ENCODE peak calls at places on chromosomes 5 and 9, in six cellular contexts. S, K, J, M, Y and W are unnamed samples.

GRCh38 chr5:143976055-143976454 is 164.1 kb downstream of the HMHB1 start:
- DNase-seq in J (no peak), S (no peak), K (no peak), Y (peak; percentile 44), M (peak; percentile 30), W (no peak)

GRCh38 chr9:120579139-120579749 is 723 bp downstream of the CDK5RAP2 start:
- DNase-seq in J (no peak), Y (peak; percentile 49), M (no peak), S (no peak), K (no peak), W (no peak)

GRCh38 chr5:139207302-139208000 is 9.3 kb upstream of the SIL1 start:
- DNase-seq in Y (no peak), M (no peak), K (no peak), J (no peak), S (no peak), W (no peak)

GRCh38 chr9:78213696-78214095 is 22.2 kb upstream of the CEP78 start:
- DNase-seq in M (no peak), S (peak; percentile 10), K (peak; percentile 22), J (no peak), Y (peak; percentile 45), W (no peak)

GRCh38 chr9:35798658-35799366 is 7.4 kb downstream of the NPR2 start:
- DNase-seq in Y (peak; percentile 87), J (no peak), S (peak; percentile 31), M (peak; percentile 76), K (peak; percentile 40), W (no peak)

GRCh38 chr5:166074839-166075481 is 2216.5 kb upstream of the WWC1 start:
- DNase-seq in J (no peak), Y (no peak), S (no peak), M (no peak), K (no peak), W (no peak)

GRCh38 chr5:173412151-173412550 is 83.9 kb upstream of the STC2 start:
- DNase-seq in Y (no peak), M (no peak), S (no peak), K (no peak), J (no peak), W (no peak)

GRCh38 chr5:6482735-6483134 is 34.1 kb downstream of the UBE2QL1 start:
- DNase-seq in K (no peak), M (no peak), J (no peak), S (no peak), Y (no peak), W (no peak)

GRCh38 chr5:102893942-102894341 is 138.8 kb downstream of the PAM start:
- DNase-seq in J (no peak), S (no peak), M (no peak), K (no peak), Y (no peak), W (no peak)

GRCh38 chr9:19662213-19662612 is 126.6 kb downstream of the SLC24A2 start:
- DNase-seq in J (no peak), K (no peak), S (no peak), M (no peak), Y (no peak), W (no peak)

GRCh38 chr5:17216176-17216973 is 1.1 kb upstream of the BASP1 start:
- DNase-seq in K (peak; percentile 76), S (peak; percentile 79), J (no peak), M (peak; percentile 76), Y (peak; percentile 90), W (peak; percentile 93)

GRCh38 chr9:120876842-120877240 is at the start of gene PHF19:
- DNase-seq in M (no peak), Y (peak; percentile 71), S (no peak), J (no peak), K (no peak), W (peak; percentile 86)

GRCh38 chr5:170571331-170571731 is 67.5 kb downstream of the KCNIP1 start:
- DNase-seq in M (peak; percentile 52), S (peak; percentile 59), Y (peak; percentile 78), J (no peak), K (no peak), W (no peak)

GRCh38 chr9:93143830-93144530 is 9.9 kb upstream of the NINJ1 start:
- DNase-seq in J (peak; percentile 60), K (peak; percentile 66), Y (peak; percentile 34), S (no peak), M (no peak), W (peak; percentile 83)

GRCh38 chr5:76714771-76715483 is 999 bp upstream of the F2R start:
- DNase-seq in Y (peak; percentile 27), M (no peak), J (no peak), S (no peak), K (peak; percentile 68), W (peak; percentile 85)

GRCh38 chr9:95261890-95262289 is 55.6 kb downstream of the FANCC start:
- DNase-seq in M (peak; percentile 72), J (no peak), K (no peak), S (peak; percentile 66), Y (peak; percentile 13), W (no peak)

GRCh38 chr5:84378420-84378819 is 6.3 kb downstream of the EDIL3 start:
- DNase-seq in Y (peak; percentile 34), J (no peak), M (peak; percentile 90), K (no peak), S (peak; percentile 66), W (no peak)

GRCh38 chr5:82104872-82105271 is 133.0 kb downstream of the ATG10 start:
- DNase-seq in M (no peak), Y (no peak), K (no peak), S (no peak), J (no peak), W (no peak)

GRCh38 chr5:24606974-24607373 is 37.8 kb downstream of the CDH10 start:
- DNase-seq in K (no peak), J (no peak), S (no peak), Y (no peak), M (no peak), W (no peak)

GRCh38 chr9:126464694-126465441 is 138.2 kb downstream of the MVB12B start:
- DNase-seq in K (no peak), M (no peak), S (no peak), J (no peak), Y (no peak), W (peak; percentile 39)

GRCh38 chr5:142881076-142881466 is 110.9 kb downstream of the ARHGAP26 start:
- DNase-seq in Y (peak; percentile 91), K (no peak), M (peak; percentile 91), J (no peak), S (peak; percentile 85), W (peak; percentile 78)

GRCh38 chr5:172642046-172642409 is 965 bp downstream of the NEURL1B start:
- DNase-seq in J (no peak), M (peak; percentile 21), K (no peak), Y (peak; percentile 19), S (no peak), W (no peak)

GRCh38 chr5:169107316-169107715 is 193.6 kb downstream of the SLIT3 start:
- DNase-seq in Y (no peak), S (peak; percentile 51), M (no peak), K (no peak), J (no peak), W (no peak)

GRCh38 chr9:131271506-131271931 is 4.8 kb downstream of the FAM78A start:
- DNase-seq in J (no peak), K (no peak), M (no peak), Y (no peak), S (no peak), W (peak; percentile 75)

GRCh38 chr9:13900449-13900848 is 413.5 kb downstream of the NFIB start:
- DNase-seq in K (no peak), S (no peak), M (no peak), J (no peak), Y (no peak), W (no peak)

GRCh38 chr5:5017827-5018559 is 122.1 kb upstream of the ADAMTS16 start:
- DNase-seq in J (no peak), M (no peak), S (peak; percentile 32), K (no peak), Y (peak; percentile 95), W (no peak)

GRCh38 chr5:82147860-82148573 is 130.1 kb downstream of the RPS23 start:
- DNase-seq in Y (peak; percentile 73), J (no peak), M (peak; percentile 89), K (no peak), S (peak; percentile 47), W (no peak)

GRCh38 chr5:171537463-171537862 is 118.0 kb downstream of the FGF18 start:
- DNase-seq in J (no peak), M (no peak), Y (peak; percentile 66), K (no peak), S (no peak), W (no peak)

GRCh38 chr9:105993921-105994715 is 299.8 kb downstream of the TMEM38B start:
- DNase-seq in S (no peak), M (no peak), K (no peak), J (no peak), Y (no peak), W (no peak)

GRCh38 chr9:107333363-107333762 is 50.3 kb downstream of the RAD23B start:
- DNase-seq in Y (no peak), K (no peak), S (no peak), J (no peak), M (no peak), W (no peak)
- H3K36me3 ChIP-seq in Y (peaks cover 80% of the 10 kb centered on the region), K (peaks cover 74% of the 10 kb centered on the region), S (peaks cover 53% of the 10 kb centered on the region), J (peaks cover 15% of the 10 kb centered on the region), M (peaks cover 46% of the 10 kb centered on the region), W (peaks cover 54% of the 10 kb centered on the region)

GRCh38 chr9:136902259-136902821 is 16.0 kb downstream of the TRAF2 start:
- DNase-seq in Y (peak; percentile 84), M (peak; percentile 86), K (no peak), J (peak; percentile 51), S (peak; percentile 81), W (peak; percentile 87)
- H3K27ac ChIP-seq in Y (peak overlapping the region; percentile 67), M (no peak overlapping the region), K (peak overlapping the region; percentile 41), J (peak overlapping the region; percentile 59), S (peak overlapping the region; percentile 71), W (peak overlapping the region; percentile 83)

GRCh38 chr9:84138543-84138942 is 157.9 kb downstream of the RMI1 start:
- DNase-seq in M (no peak), J (no peak), K (no peak), Y (no peak), S (no peak), W (no peak)

GRCh38 chr9:84137968-84138367 is 157.4 kb downstream of the RMI1 start:
- DNase-seq in M (no peak), Y (no peak), J (no peak), K (no peak), S (no peak), W (no peak)

GRCh38 chr9:84139296-84140100 is 158.9 kb downstream of the RMI1 start:
- DNase-seq in S (no peak), K (no peak), J (no peak), Y (peak; percentile 37), M (peak; percentile 12), W (no peak)

GRCh38 chr9:84141762-84142370 is 161.3 kb downstream of the RMI1 start:
- DNase-seq in J (no peak), K (no peak), Y (no peak), S (no peak), M (no peak), W (no peak)

GRCh38 chr9:84140535-84141101 is 160.0 kb downstream of the RMI1 start:
- DNase-seq in S (no peak), Y (peak; percentile 40), M (peak; percentile 18), J (no peak), K (no peak), W (peak; percentile 81)
- H3K4me3 ChIP-seq in S (peak overlapping the region; percentile 46), Y (peak overlapping the region; percentile 59), M (peak overlapping the region; percentile 27), J (peak overlapping the region; percentile 26), K (no peak overlapping the region), W (peak overlapping the region; percentile 70)

DNA sequence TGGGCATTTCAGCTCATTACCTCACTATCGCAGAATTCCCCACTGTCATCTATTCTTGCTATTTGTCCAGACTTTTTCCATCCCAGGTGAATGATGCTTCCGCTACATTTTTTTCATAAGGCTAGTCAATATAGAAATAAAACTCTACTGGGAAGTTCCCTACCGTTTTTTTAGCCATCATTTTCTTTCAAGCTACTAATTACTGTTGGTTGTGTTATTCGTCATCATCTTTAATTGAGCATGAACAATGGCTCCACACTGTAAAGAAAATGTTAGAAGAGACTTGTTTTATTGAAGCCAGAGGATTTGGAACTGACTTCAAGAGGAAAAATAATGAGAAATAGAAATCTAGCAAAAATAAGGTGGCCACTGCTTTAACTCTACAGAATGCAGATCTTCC is 265.0 kb downstream of the ZNF608 start:
- DNase-seq in S (no peak), J (no peak), M (no peak), Y (no peak), K (no peak), W (no peak)
- H3K36me3 ChIP-seq in S (no peaks in the 10 kb centered on the region), J (no peaks in the 10 kb centered on the region), M (no peaks in the 10 kb centered on the region), Y (no peaks in the 10 kb centered on the region), K (no peaks in the 10 kb centered on the region), W (no peaks in the 10 kb centered on the region)